ENCODE peak calls at places on chromosomes 4 and X, in five cellular contexts. Z is A549, V is IMR-90, E is GM12878, B is K562. M is an unnamed sample.

GRCh38 chrX:39896951-39897740 is 200.6 kb downstream of the BCOR start:
- DNase-seq in Z (no peak), V (peak), E (no peak), B (peak), M (peak)

GRCh38 chr4:20520901-20521300 is 179.4 kb upstream of the PACRGL start:
- DNase-seq in Z (no peak), V (peak), E (no peak), B (no peak), M (no peak)

GRCh38 chr4:150381671-150382427 is 200.1 kb upstream of the MAB21L2 start:
- DNase-seq in Z (no peak), V (peak), E (no peak), B (no peak), M (no peak)

GRCh38 chr4:55214172-55214571 is 88.8 kb upstream of the KDR start:
- DNase-seq in Z (no peak), V (no peak), E (no peak), B (no peak), M (no peak)

GRCh38 chrX:40248822-40249221 is 151.1 kb upstream of the BCOR start:
- DNase-seq in Z (no peak), V (no peak), E (no peak), B (no peak), M (no peak)

GRCh38 chrX:112731793-112732192 is 52.1 kb upstream of the LHFPL1 start:
- DNase-seq in Z (no peak), V (peak), E (no peak), B (no peak), M (no peak)

GRCh38 chr4:141430686-141431085 is 205.7 kb upstream of the IL15 start:
- DNase-seq in Z (no peak), V (no peak), E (no peak), B (no peak), M (no peak)

GRCh38 chrX:40132751-40133150 is 35.0 kb upstream of the BCOR start:
- DNase-seq in Z (peak), V (peak), E (no peak), B (peak), M (no peak)

GRCh38 chr4:27049101-27049829 is 188.6 kb downstream of the STIM2 start:
- DNase-seq in Z (no peak), V (no peak), E (no peak), B (no peak), M (no peak)

GRCh38 chr4:139450586-139450985 is 3.3 kb upstream of the RAB33B start:
- DNase-seq in Z (no peak), V (no peak), E (no peak), B (no peak), M (peak)

GRCh38 chrX:40960041-40960440 is 125.2 kb upstream of the USP9X start:
- DNase-seq in Z (no peak), V (peak), E (no peak), B (no peak), M (no peak)

GRCh38 chrX:147376601-147377387 is 534.9 kb upstream of the FMR1 start:
- DNase-seq in Z (no peak), V (no peak), E (no peak), B (no peak), M (no peak)

GRCh38 chrX:93422693-93423092 is 250.7 kb downstream of the NAP1L3 start:
- DNase-seq in Z (no peak), V (peak), E (no peak), B (peak), M (peak)

GRCh38 chrX:72130762-72131231 is 918 bp downstream of the RTL5 start:
- DNase-seq in Z (no peak), V (no peak), E (no peak), B (no peak), M (no peak)

GRCh38 chrX:84216406-84216805 is 28.4 kb upstream of the RPS6KA6 start:
- DNase-seq in Z (no peak), V (no peak), E (no peak), B (no peak), M (no peak)

GRCh38 chrX:150060406-150060805 is 122.1 kb upstream of the EOLA2 start:
- DNase-seq in Z (no peak), V (peak), E (no peak), B (no peak), M (no peak)

GRCh38 chr4:161926033-161926828 is 237.6 kb downstream of the FSTL5 start:
- DNase-seq in Z (no peak), V (no peak), E (no peak), B (no peak), M (no peak)

GRCh38 chr4:40046311-40046980 is 10.2 kb upstream of the N4BP2 start:
- DNase-seq in Z (peak), V (peak), E (no peak), B (no peak), M (peak)

GRCh38 chrX:13968198-13968597 is 61.5 kb downstream of the GEMIN8 start:
- DNase-seq in Z (no peak), V (no peak), E (no peak), B (no peak), M (no peak)

GRCh38 chr4:150943126-150943525 is 72.0 kb downstream of the LRBA start:
- DNase-seq in Z (no peak), V (no peak), E (no peak), B (no peak), M (no peak)

GRCh38 chr4:157005193-157005592 is 33.6 kb upstream of the PDGFC start:
- DNase-seq in Z (no peak), V (no peak), E (no peak), B (no peak), M (no peak)

GRCh38 chrX:130994671-130995070 is 63.5 kb upstream of the ARHGAP36 start:
- DNase-seq in Z (peak), V (peak), E (no peak), B (peak), M (no peak)

GRCh38 chr4:143260750-143261149 is 75.9 kb upstream of the GAB1 start:
- DNase-seq in Z (no peak), V (peak), E (no peak), B (no peak), M (no peak)

GRCh38 chr4:48858130-48858529 is 27.2 kb downstream of the OCIAD1 start:
- DNase-seq in Z (no peak), V (no peak), E (no peak), B (no peak), M (no peak)

GRCh38 chr4:121789960-121790829 is 10.9 kb upstream of the EXOSC9 start:
- DNase-seq in Z (no peak), V (peak), E (no peak), B (peak), M (no peak)

GRCh38 chr4:29047341-29048041 is 1672.7 kb upstream of the PCDH7 start:
- DNase-seq in Z (no peak), V (no peak), E (no peak), B (no peak), M (no peak)

GRCh38 chr4:177281544-177281943 is 28.1 kb upstream of the NEIL3 start:
- DNase-seq in Z (no peak), V (peak), E (no peak), B (no peak), M (no peak)

DNA sequence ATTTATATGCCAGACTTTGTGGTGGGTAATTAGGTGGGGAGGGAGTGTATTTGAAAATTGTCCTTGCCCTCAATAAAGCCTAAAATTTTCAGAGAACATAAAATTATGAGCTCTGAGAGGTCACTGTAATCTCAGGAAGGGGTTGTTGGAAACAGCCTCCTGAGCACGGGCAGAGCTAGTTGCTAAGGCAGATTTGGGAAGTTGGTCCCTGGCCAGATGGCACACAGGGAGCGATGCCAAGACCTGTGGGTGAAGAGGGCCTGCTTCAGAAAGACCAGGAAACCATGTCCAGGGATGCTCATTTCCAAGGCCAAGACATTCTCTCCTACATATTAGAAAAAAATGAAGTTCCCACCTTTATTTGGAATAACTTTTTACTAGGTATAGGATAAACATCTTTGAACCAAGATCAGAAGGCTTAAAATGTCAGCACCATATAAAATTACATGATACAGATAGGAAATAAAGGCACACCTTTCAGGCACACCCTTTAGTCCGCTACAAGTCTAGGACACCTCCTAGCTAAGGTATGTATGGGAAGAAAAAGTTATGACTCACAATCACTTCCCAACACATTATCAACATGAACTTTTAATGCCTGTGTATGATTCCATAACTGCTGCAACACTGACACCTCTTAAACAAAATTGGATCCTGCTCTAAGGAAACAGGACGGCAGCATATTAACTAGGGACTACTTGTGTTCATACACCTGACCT is 2.2 kb upstream of the PPP3CA start:
- DNase-seq in Z (no peak), V (no peak), E (no peak), B (no peak), M (no peak)
- TF ChIP-seq BHLHE40 in Z (no peak), V (no peak), E (no peak), B (no peak), M (no peak)

DNA sequence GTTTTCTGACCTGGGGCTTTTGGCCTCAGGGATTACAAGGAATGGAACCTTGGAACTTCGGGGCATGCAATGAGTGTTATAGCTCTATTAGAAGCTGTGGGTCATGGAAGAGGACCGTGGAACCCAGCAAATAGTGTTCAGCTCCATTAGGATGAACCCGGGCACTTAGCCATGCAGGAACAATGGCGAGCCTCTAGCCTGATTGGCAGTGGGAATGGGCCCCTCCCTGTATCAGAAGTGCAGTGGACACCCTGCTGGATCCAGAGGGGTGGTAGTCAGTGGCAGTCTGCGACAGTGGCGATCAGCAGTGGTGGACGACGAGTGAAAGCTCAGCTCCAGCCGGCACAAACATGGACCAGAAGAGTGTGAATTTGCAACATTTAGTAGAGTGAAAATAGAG is 315.4 kb upstream of the TECRL start:
- DNase-seq in Z (no peak), V (no peak), E (no peak), B (no peak), M (no peak)
- TF ChIP-seq RFX5 in Z (no peak), V (no peak), E (no peak), B (no peak), M (no peak)

DNA sequence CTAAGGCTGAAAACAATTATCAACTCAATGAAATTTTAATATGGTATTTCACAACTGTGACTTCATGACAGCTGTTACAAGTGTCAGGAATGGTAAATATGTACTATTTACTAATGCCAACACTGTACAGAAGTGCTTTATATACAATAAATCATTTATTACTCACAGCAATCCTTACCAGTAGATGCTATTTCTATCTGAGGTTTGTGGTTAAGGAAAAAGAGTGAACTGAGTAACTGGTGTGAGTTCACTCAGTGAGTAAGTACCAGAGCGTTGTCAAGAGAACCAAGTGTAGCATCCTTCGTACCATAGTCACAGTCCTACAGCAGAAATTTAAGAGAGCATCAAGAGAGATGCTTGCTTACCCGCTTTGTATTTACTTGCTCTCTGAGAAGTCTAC is 23.3 kb downstream of the MTHFD2L start:
- DNase-seq in Z (no peak), V (peak), E (no peak), B (no peak), M (no peak)
- TF ChIP-seq BHLHE40 in Z (no peak), V (no peak), E (no peak), B (no peak), M (no peak)

DNA sequence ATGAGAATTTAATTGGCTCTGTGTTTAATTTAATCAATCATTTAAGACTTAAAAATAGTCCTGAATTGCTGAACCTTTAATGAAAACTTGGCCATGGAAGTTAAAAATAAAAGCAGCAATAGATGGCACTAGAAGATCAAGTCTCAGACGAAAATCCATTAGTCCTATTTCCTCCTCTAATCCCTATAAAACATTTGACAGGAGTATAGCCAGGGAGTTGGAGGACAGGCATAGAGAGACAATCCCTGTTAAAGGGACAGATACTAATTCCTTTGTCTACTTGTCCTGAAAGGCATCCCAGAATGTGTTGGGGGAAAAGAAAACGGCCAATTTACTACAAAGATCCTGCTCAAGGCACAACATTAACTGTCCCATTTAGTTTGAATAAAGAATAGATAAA is 276.3 kb upstream of the TACR3 start:
- DNase-seq in Z (no peak), V (no peak), E (no peak), B (no peak), M (no peak)
- TF ChIP-seq RFX5 in Z (no peak), V (no peak), E (no peak), B (no peak), M (no peak)

DNA sequence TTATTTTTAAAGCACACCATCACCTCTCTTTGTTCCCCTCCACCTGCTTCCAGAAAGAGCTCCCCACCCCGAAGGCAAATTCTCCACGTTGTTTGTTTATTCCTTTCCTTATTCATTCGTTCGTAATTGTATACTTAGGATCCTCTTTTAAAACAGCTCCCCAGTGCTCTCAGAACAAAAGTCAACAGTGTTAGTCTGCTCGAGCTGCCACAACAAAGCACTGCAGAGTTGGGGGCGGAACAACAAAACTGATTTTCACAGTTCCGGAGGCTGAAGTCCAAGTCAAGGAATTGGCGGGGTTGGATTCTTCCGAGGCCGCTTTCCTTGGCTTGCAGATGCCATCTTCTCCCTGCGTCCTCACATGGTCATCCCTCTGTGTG is 107.1 kb downstream of the STK32B start:
- DNase-seq in Z (peak), V (no peak), E (no peak), B (no peak), M (peak)
- TF ChIP-seq BHLHE40 in Z (no peak), V (no peak), E (no peak), B (no peak), M (no peak)

DNA sequence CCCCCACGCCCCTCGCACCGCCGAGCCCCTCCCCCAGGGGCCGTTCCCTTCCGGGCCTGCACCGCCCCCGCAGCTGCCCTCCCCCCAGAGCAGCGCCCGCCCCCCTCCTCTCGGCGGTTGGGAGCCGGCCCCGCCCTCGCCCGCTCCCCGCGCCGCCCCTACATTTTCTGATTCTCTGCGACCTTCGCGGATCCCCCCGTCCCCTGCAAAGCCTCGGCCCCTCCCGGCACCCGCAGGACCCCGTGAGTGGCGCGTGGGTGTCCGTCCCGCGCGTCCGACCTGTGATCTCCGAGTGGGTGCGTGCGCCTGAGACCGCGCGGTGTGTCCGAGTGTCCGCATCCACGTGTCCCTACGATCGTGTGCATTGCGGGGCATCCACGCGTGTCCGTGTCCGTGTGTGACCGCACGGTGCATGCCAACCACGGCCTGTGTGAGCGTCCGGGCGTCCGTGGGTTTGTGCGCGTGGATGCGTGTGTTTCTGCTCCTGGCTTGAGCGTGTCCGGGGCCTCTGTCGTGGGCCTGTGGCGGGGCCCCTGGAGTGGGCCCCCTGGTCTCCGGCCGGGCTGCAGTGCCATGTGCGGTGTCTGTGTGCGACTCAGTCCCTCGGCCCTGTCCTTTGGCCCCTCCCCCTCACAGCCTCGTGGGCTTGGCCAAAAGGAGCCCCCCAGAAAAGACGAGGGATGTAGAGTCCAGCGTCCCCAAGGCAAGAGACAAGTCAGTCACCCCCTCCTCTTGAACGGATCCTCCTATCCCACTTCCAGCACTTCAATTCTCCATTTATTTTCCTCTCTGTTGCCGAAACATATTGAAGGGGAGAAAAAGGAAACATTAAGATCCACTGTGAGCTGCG is 8.8 kb upstream of the NKX1-1 start:
- DNase-seq in Z (no peak), V (no peak), E (no peak), B (peak), M (no peak)
- TF ChIP-seq RFX5 in Z (no peak), V (no peak), E (no peak), B (no peak), M (no peak)